ENCODE peak calls at places on chromosomes 1 and 21, in six cellular contexts. One of them, this sample, is unnamed.

GRCh38 chr1:215992620-215993019 is 425.5 kb downstream of the KCTD3 start:
- DNase-seq in GM23338: peak; percentile 61
- DNase-seq in astrocyte: no peak
- DNase-seq in DND-41: no peak
- DNase-seq in hepatocyte: no peak
- DNase-seq in MM.1S: peak; percentile 14
- DNase-seq in this sample: no peak

GRCh38 chr1:172969611-172970010 is 81.1 kb downstream of the TNFSF18 start:
- DNase-seq in GM23338: peak; percentile 8
- DNase-seq in astrocyte: peak; percentile 88
- DNase-seq in DND-41: no peak
- DNase-seq in hepatocyte: no peak
- DNase-seq in MM.1S: no peak
- DNase-seq in this sample: no peak

GRCh38 chr1:201399352-201400126 is 415 bp upstream of the LAD1 start:
- DNase-seq in GM23338: peak; percentile 77
- DNase-seq in astrocyte: no peak
- DNase-seq in DND-41: no peak
- DNase-seq in hepatocyte: peak; percentile 91
- DNase-seq in MM.1S: no peak
- DNase-seq in this sample: no peak

GRCh38 chr1:242828199-242828598 is 303.7 kb upstream of the PLD5 start:
- DNase-seq in GM23338: peak; percentile 21
- DNase-seq in astrocyte: no peak
- DNase-seq in DND-41: no peak
- DNase-seq in hepatocyte: no peak
- DNase-seq in MM.1S: no peak
- DNase-seq in this sample: no peak

GRCh38 chr21:43758132-43758619 is 17.9 kb downstream of the CSTB start:
- DNase-seq in GM23338: no peak
- DNase-seq in astrocyte: no peak
- DNase-seq in DND-41: no peak
- DNase-seq in hepatocyte: no peak
- DNase-seq in MM.1S: no peak
- DNase-seq in this sample: no peak

GRCh38 chr1:205532026-205532891 is 27.8 kb downstream of the CDK18 start:
- DNase-seq in GM23338: no peak
- DNase-seq in astrocyte: no peak
- DNase-seq in DND-41: no peak
- DNase-seq in hepatocyte: no peak
- DNase-seq in MM.1S: no peak
- DNase-seq in this sample: no peak

GRCh38 chr1:44787506-44787905 is 464 bp downstream of the BEST4 start:
- DNase-seq in GM23338: no peak
- DNase-seq in astrocyte: no peak
- DNase-seq in DND-41: no peak
- DNase-seq in hepatocyte: no peak
- DNase-seq in MM.1S: no peak
- DNase-seq in this sample: no peak

GRCh38 chr1:9121891-9122409 is 7.0 kb downstream of the GPR157 start:
- DNase-seq in GM23338: no peak
- DNase-seq in astrocyte: no peak
- DNase-seq in DND-41: peak; percentile 84
- DNase-seq in hepatocyte: no peak
- DNase-seq in MM.1S: no peak
- DNase-seq in this sample: no peak

GRCh38 chr1:209567788-209568187 is 15.7 kb upstream of the CAMK1G start:
- DNase-seq in GM23338: no peak
- DNase-seq in astrocyte: peak; percentile 88
- DNase-seq in DND-41: no peak
- DNase-seq in hepatocyte: peak; percentile 14
- DNase-seq in MM.1S: no peak
- DNase-seq in this sample: peak; percentile 89

GRCh38 chr1:190439447-190439846 is 38.2 kb downstream of the BRINP3 start:
- DNase-seq in GM23338: no peak
- DNase-seq in astrocyte: no peak
- DNase-seq in DND-41: no peak
- DNase-seq in hepatocyte: no peak
- DNase-seq in MM.1S: no peak
- DNase-seq in this sample: no peak

GRCh38 chr1:227895828-227896685 is 51.7 kb downstream of the WNT9A start:
- DNase-seq in GM23338: no peak
- DNase-seq in astrocyte: peak; percentile 12
- DNase-seq in DND-41: no peak
- DNase-seq in hepatocyte: no peak
- DNase-seq in MM.1S: no peak
- DNase-seq in this sample: no peak

GRCh38 chr21:42263591-42264131 is 44.7 kb downstream of the ABCG1 start:
- DNase-seq in GM23338: peak; percentile 26
- DNase-seq in astrocyte: no peak
- DNase-seq in DND-41: no peak
- DNase-seq in hepatocyte: peak; percentile 37
- DNase-seq in MM.1S: no peak
- DNase-seq in this sample: no peak

GRCh38 chr1:236602171-236602570 is 2.1 kb downstream of the HEATR1 start:
- DNase-seq in GM23338: no peak
- DNase-seq in astrocyte: no peak
- DNase-seq in DND-41: no peak
- DNase-seq in hepatocyte: no peak
- DNase-seq in MM.1S: no peak
- DNase-seq in this sample: no peak

GRCh38 chr1:230745071-230745470 is 2.1 kb upstream of the CAPN9 start:
- DNase-seq in GM23338: no peak
- DNase-seq in astrocyte: no peak
- DNase-seq in DND-41: no peak
- DNase-seq in hepatocyte: no peak
- DNase-seq in MM.1S: no peak
- DNase-seq in this sample: no peak

GRCh38 chr1:63557365-63557987 is 34.2 kb downstream of the EFCAB7 start:
- DNase-seq in GM23338: peak; percentile 83
- DNase-seq in astrocyte: peak; percentile 6
- DNase-seq in DND-41: peak; percentile 16
- DNase-seq in hepatocyte: peak; percentile 55
- DNase-seq in MM.1S: peak; percentile 54
- DNase-seq in this sample: no peak

GRCh38 chr1:85339671-85340399 is 63.4 kb upstream of the BCL10 start:
- DNase-seq in GM23338: no peak
- DNase-seq in astrocyte: no peak
- DNase-seq in DND-41: no peak
- DNase-seq in hepatocyte: no peak
- DNase-seq in MM.1S: no peak
- DNase-seq in this sample: no peak

GRCh38 chr1:243712890-243713425 is 137.1 kb downstream of the AKT3 start:
- DNase-seq in GM23338: no peak
- DNase-seq in astrocyte: peak; percentile 12
- DNase-seq in DND-41: no peak
- DNase-seq in hepatocyte: no peak
- DNase-seq in MM.1S: no peak
- DNase-seq in this sample: no peak

GRCh38 chr1:100894622-100895539 is at the start of gene EXTL2:
- DNase-seq in GM23338: peak; percentile 95
- DNase-seq in astrocyte: peak; percentile 81
- DNase-seq in DND-41: peak; percentile 71
- DNase-seq in hepatocyte: peak; percentile 92
- DNase-seq in MM.1S: peak; percentile 37
- DNase-seq in this sample: peak; percentile 54

GRCh38 chr1:14778882-14779594 is 180.6 kb downstream of the KAZN start:
- DNase-seq in GM23338: peak; percentile 85
- DNase-seq in astrocyte: no peak
- DNase-seq in DND-41: peak; percentile 68
- DNase-seq in hepatocyte: peak; percentile 46
- DNase-seq in MM.1S: peak; percentile 73
- DNase-seq in this sample: no peak

GRCh38 chr1:248821101-248821500 is 4.6 kb downstream of the SH3BP5L start:
- DNase-seq in GM23338: no peak
- DNase-seq in astrocyte: peak; percentile 87
- DNase-seq in DND-41: no peak
- DNase-seq in hepatocyte: no peak
- DNase-seq in MM.1S: no peak
- DNase-seq in this sample: no peak

GRCh38 chr1:228372183-228373003 is 34.2 kb downstream of the TRIM11 start:
- DNase-seq in GM23338: no peak
- DNase-seq in astrocyte: no peak
- DNase-seq in DND-41: no peak
- DNase-seq in hepatocyte: peak; percentile 60
- DNase-seq in MM.1S: no peak
- DNase-seq in this sample: no peak

GRCh38 chr1:98468111-98468717 is 193.3 kb upstream of the SNX7 start:
- DNase-seq in GM23338: peak; percentile 57
- DNase-seq in astrocyte: peak; percentile 50
- DNase-seq in DND-41: peak; percentile 37
- DNase-seq in hepatocyte: peak; percentile 48
- DNase-seq in MM.1S: peak; percentile 15
- DNase-seq in this sample: peak; percentile 2

GRCh38 chr1:103949714-103950113 is 200.0 kb downstream of the AMY1C start:
- DNase-seq in GM23338: no peak
- DNase-seq in astrocyte: no peak
- DNase-seq in DND-41: no peak
- DNase-seq in hepatocyte: no peak
- DNase-seq in MM.1S: no peak
- DNase-seq in this sample: no peak

GRCh38 chr1:103958699-103959098 is 209.0 kb downstream of the AMY1C start:
- DNase-seq in GM23338: no peak
- DNase-seq in astrocyte: no peak
- DNase-seq in DND-41: no peak
- DNase-seq in hepatocyte: no peak
- DNase-seq in MM.1S: peak; percentile 18
- DNase-seq in this sample: no peak

GRCh38 chr1:103948526-103948925 is 198.8 kb downstream of the AMY1C start:
- DNase-seq in GM23338: no peak
- DNase-seq in astrocyte: no peak
- DNase-seq in DND-41: no peak
- DNase-seq in hepatocyte: no peak
- DNase-seq in MM.1S: no peak
- DNase-seq in this sample: no peak

DNA sequence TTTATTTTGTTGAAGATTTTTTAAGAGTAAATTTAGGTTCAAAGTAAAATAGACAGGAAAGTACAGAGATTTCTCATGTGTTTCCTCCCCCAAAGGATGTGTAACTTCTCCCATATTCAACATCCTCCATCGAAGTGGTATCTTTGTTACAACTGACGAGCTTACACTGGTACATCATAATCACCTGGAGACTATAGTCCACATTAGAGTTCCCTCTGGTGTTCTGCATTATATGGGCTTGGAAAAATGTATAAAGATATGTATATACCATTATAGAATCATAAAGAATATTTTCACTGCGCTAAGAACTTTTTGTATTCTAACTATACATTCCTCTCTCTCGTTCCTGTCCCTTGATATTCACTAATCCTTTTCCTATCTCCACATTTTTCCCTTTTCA is 203.7 kb downstream of the AMY1C start:
- DNase-seq in GM23338: no peak
- DNase-seq in astrocyte: no peak
- DNase-seq in DND-41: no peak
- DNase-seq in hepatocyte: no peak
- DNase-seq in MM.1S: no peak
- DNase-seq in this sample: no peak
- TF ChIP-seq CTCF in GM23338: no peak
- TF ChIP-seq CTCF in astrocyte: no peak
- TF ChIP-seq CTCF in DND-41: peak; percentile 44
- TF ChIP-seq CTCF in hepatocyte: no peak
- TF ChIP-seq CTCF in MM.1S: no peak
- TF ChIP-seq CTCF in this sample: no peak

GRCh38 chr1:19404748-19405147 is 80.6 kb downstream of the CAPZB start:
- DNase-seq in GM23338: no peak
- DNase-seq in astrocyte: no peak
- DNase-seq in DND-41: no peak
- DNase-seq in hepatocyte: no peak
- DNase-seq in MM.1S: no peak
- DNase-seq in this sample: no peak

GRCh38 chr1:19405761-19406481 is 79.4 kb downstream of the CAPZB start:
- DNase-seq in GM23338: peak; percentile 55
- DNase-seq in astrocyte: peak; percentile 74
- DNase-seq in DND-41: peak; percentile 76
- DNase-seq in hepatocyte: peak; percentile 47
- DNase-seq in MM.1S: no peak
- DNase-seq in this sample: no peak

GRCh38 chr1:19406680-19407079 is 78.7 kb downstream of the CAPZB start:
- DNase-seq in GM23338: no peak
- DNase-seq in astrocyte: no peak
- DNase-seq in DND-41: no peak
- DNase-seq in hepatocyte: no peak
- DNase-seq in MM.1S: no peak
- DNase-seq in this sample: no peak

GRCh38 chr1:19403256-19403655 is 82.1 kb downstream of the CAPZB start:
- DNase-seq in GM23338: no peak
- DNase-seq in astrocyte: no peak
- DNase-seq in DND-41: no peak
- DNase-seq in hepatocyte: no peak
- DNase-seq in MM.1S: no peak
- DNase-seq in this sample: no peak

GRCh38 chr1:19405195-19405760 is 80.1 kb downstream of the CAPZB start:
- DNase-seq in GM23338: peak; percentile 50
- DNase-seq in astrocyte: no peak
- DNase-seq in DND-41: peak; percentile 8
- DNase-seq in hepatocyte: no peak
- DNase-seq in MM.1S: no peak
- DNase-seq in this sample: no peak
- H3K4me1 ChIP-seq in GM23338: peaks cover 52% of the 10 kb centered on the region
- H3K4me1 ChIP-seq in astrocyte: peaks cover 46% of the 10 kb centered on the region
- H3K4me1 ChIP-seq in DND-41: no peaks in the 10 kb centered on the region
- H3K4me1 ChIP-seq in hepatocyte: peaks cover 14% of the 10 kb centered on the region
- H3K4me1 ChIP-seq in MM.1S: no peaks in the 10 kb centered on the region
- H3K4me1 ChIP-seq in this sample: no peaks in the 10 kb centered on the region

DNA sequence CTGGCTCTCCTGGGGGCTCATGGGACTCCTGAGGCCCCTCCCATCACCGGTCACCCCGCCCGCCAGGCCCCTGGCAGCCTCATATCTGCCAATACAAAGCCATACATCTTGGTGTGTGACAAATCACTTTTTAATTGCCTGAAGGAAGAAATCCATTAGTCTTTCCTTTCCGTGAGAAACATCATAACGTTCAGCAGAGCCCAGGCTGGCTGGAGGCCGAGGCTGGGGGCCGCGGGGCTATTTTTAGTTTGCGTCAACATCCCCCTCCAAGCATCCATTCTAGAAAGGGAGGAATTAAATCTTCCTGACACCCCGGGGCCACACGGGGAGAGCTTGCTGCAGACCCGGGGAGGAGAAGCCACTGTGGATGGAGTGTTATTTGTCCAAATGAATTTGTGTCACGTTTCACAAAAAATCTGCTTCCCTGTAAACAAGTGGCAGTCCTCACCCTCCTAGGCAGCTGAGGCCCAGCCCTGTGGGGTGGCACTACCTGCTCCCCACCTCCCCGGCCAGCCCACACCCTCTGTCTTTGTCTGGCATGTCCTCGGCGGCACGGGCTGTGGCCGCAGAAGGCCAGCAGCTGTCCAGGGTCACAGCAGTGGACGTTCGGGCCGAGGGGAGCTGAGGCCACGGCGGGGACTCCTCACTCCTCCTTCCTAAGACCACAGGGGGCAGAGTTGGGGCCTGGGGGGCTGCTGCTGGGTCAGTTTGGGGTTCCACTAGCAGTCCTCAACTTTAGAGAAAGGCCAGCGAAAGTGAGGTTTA is 236.9 kb upstream of the VAMP3 start:
- DNase-seq in GM23338: no peak
- DNase-seq in astrocyte: peak; percentile 59
- DNase-seq in DND-41: no peak
- DNase-seq in hepatocyte: no peak
- DNase-seq in MM.1S: no peak
- DNase-seq in this sample: no peak
- H2AFZ ChIP-seq in GM23338: no peak overlapping the region
- H2AFZ ChIP-seq in astrocyte: peak overlapping the region; percentile 34
- H2AFZ ChIP-seq in DND-41: no peak overlapping the region
- H2AFZ ChIP-seq in hepatocyte: no peak overlapping the region
- H2AFZ ChIP-seq in MM.1S: no peak overlapping the region
- H2AFZ ChIP-seq in this sample: no peak overlapping the region

GRCh38 chr1:55035904-55036303 is 3.4 kb upstream of the PCSK9 start:
- DNase-seq in GM23338: peak; percentile 66
- DNase-seq in astrocyte: no peak
- DNase-seq in DND-41: no peak
- DNase-seq in hepatocyte: no peak
- DNase-seq in MM.1S: no peak
- DNase-seq in this sample: no peak
- TF ChIP-seq CTCF in GM23338: peak; percentile 30
- TF ChIP-seq CTCF in astrocyte: no peak
- TF ChIP-seq CTCF in DND-41: no peak
- TF ChIP-seq CTCF in hepatocyte: no peak
- TF ChIP-seq CTCF in MM.1S: peak; percentile 3
- TF ChIP-seq CTCF in this sample: peak; percentile 9